ENCODE peak calls at places on chromosomes 6 and 20, in five cellular contexts. W, Q, R, E and K are unnamed samples.

GRCh38 chr6:168052291-168052891 is 26.6 kb downstream of the FRMD1 start:
- DNase-seq in W (no peak), Q (no peak), R (no peak), E (peak; percentile 85), K (no peak)

GRCh38 chr6:127459231-127459641 is at the start of gene KIAA0408:
- DNase-seq in W (peak; percentile 67), Q (no peak), R (no peak), E (no peak), K (peak; percentile 44)

GRCh38 chr6:43061861-43062260 is 2.4 kb downstream of the KLC4 start:
- DNase-seq in W (no peak), Q (no peak), R (no peak), E (no peak), K (no peak)

GRCh38 chr20:6299451-6299850 is 176.6 kb upstream of the FERMT1 start:
- DNase-seq in W (peak; percentile 44), Q (no peak), R (no peak), E (no peak), K (no peak)

GRCh38 chr6:107196143-107196542 is 80.8 kb upstream of the BEND3 start:
- DNase-seq in W (no peak), Q (no peak), R (no peak), E (no peak), K (no peak)

GRCh38 chr20:4519530-4519929 is 202.2 kb upstream of the PRND start:
- DNase-seq in W (peak; percentile 46), Q (no peak), R (peak; percentile 53), E (no peak), K (peak; percentile 37)

GRCh38 chr6:166411721-166412151 is 29.0 kb upstream of the MPC1 start:
- DNase-seq in W (no peak), Q (no peak), R (no peak), E (no peak), K (no peak)

GRCh38 chr20:48295445-48295903 is 510.2 kb upstream of the SULF2 start:
- DNase-seq in W (no peak), Q (peak; percentile 80), R (peak; percentile 18), E (no peak), K (peak; percentile 32)

GRCh38 chr6:11622156-11622555 is 84.6 kb downstream of the TMEM170B start:
- DNase-seq in W (no peak), Q (no peak), R (no peak), E (no peak), K (no peak)

GRCh38 chr6:134851548-134851947 is 98.4 kb downstream of the ALDH8A1 start:
- DNase-seq in W (no peak), Q (no peak), R (no peak), E (no peak), K (peak; percentile 14)

GRCh38 chr6:28534880-28535279 is 9.2 kb downstream of the GPX5 start:
- DNase-seq in W (no peak), Q (no peak), R (no peak), E (no peak), K (no peak)

GRCh38 chr6:119894801-119895200 is 545.2 kb upstream of the MAN1A1 start:
- DNase-seq in W (no peak), Q (no peak), R (no peak), E (no peak), K (peak; percentile 15)

GRCh38 chr6:39137235-39137634 is 22.2 kb upstream of the SAYSD1 start:
- DNase-seq in W (no peak), Q (no peak), R (peak; percentile 65), E (no peak), K (peak; percentile 82)

GRCh38 chr6:10510592-10511367 is 10.4 kb upstream of the GCNT2 start:
- DNase-seq in W (peak; percentile 80), Q (peak; percentile 62), R (peak; percentile 70), E (peak; percentile 78), K (peak; percentile 61)

GRCh38 chr6:100202417-100203194 is 208.6 kb upstream of the MCHR2 start:
- DNase-seq in W (no peak), Q (peak; percentile 40), R (no peak), E (no peak), K (no peak)

GRCh38 chr6:25334793-25335192 is 55.6 kb downstream of the CARMIL1 start:
- DNase-seq in W (no peak), Q (no peak), R (no peak), E (no peak), K (no peak)

GRCh38 chr6:64580346-64580745 is 944.7 kb downstream of the PHF3 start:
- DNase-seq in W (no peak), Q (no peak), R (no peak), E (no peak), K (no peak)

GRCh38 chr20:60062431-60063336 is 104.5 kb downstream of the CDH26 start:
- DNase-seq in W (no peak), Q (no peak), R (no peak), E (no peak), K (no peak)

DNA sequence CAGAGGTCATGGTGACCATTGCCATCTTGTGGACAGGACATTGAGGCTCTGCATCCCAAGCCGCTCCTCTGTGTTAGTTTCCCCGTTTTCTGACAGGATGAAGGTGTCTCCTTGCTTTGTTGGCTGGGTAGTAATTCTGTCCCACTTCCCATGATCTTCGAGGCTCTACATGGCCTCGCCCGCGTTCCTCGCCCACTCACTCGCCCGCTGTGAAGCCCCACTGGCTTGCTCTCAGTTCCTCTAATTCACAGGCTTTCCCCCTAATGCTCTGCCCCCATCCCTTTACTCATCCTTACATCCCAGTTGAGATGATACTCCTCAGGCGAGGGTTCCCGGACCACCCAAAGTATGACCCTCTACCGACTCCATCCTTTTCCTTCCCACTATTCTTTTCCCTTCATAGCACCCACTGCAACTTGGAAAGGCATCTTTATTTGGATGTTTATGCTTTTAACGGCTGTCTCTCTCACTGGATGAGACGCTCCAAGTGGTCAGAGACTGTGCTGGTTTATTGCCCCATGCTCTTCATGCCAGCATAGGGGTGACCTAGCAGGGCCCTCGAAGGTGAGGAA is 511 bp upstream of the SLC35B2 start:
- DNase-seq in W (no peak), Q (no peak), R (no peak), E (no peak), K (no peak)
- TF ChIP-seq CTCF in W (no peak), Q (no peak), R (no peak), E (no peak), K (no peak)

DNA sequence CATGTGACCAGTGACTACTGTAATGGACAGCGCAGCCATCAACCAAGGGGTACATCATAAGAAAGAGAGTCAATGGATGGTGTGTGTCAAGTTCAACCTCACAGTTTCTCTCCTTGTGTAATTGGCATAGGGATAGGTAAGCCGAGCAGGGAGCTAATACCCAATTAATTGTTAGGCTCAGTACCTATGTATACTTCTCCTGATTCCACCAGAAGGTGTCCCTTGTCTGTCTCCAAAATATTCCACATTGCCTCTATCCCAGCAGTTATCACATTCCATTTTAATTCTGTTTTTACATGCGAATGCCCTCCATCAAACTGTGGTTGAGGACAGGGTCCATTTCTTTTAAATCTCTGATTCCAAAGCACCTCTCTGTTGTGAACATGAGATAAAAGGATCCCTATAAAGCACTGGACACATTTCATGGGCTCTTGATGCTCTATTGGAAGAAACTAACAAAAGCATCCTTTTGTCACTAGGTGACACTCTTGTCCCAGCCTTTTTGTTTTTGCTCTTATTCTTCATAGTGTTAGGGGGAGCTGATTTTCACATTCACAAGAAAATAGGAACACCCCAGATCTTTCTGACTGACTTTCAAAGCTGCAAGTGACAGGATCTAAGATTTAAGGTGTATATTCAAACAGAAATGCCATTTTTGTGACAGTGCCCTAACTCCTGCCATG is 38.9 kb downstream of the FBXO9 start:
- DNase-seq in W (no peak), Q (no peak), R (no peak), E (no peak), K (no peak)
- TF ChIP-seq CTCF in W (no peak), Q (peak; percentile 36), R (no peak), E (no peak), K (no peak)

GRCh38 chr6:145508107-145508506 is 227.2 kb downstream of the EPM2A start:
- DNase-seq in W (no peak), Q (no peak), R (no peak), E (no peak), K (no peak)
- TF ChIP-seq CTCF in W (no peak), Q (no peak), R (no peak), E (no peak), K (no peak)

GRCh38 chr6:63571883-63572732 is at the start of the genes LOC128125822 and PTP4A1:
- DNase-seq in W (peak; percentile 99), Q (peak; percentile 60), R (peak; percentile 98), E (peak; percentile 99), K (peak; percentile 96)
- TF ChIP-seq CTCF in W (no peak), Q (no peak), R (no peak), E (peak; percentile 20), K (no peak)

DNA sequence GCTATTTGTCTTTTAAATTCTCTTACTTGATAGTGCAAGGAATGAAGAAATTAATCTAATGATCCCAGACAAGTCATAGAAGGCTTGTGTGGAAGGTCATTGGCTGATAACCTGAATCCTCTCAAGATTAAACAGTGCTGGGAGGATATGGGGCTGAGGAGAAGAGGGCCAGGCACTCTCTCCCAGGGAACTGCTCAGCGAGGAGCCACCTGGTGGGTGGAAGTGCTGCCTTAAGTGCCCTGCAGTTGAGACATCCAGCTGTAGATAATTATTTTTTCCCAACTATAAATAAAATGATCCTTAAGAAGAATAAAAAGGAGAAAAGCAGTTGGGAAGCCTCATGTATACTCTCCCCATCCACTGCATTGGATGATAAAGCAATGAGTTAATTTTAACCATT is 47.9 kb downstream of the BTBD3 start:
- DNase-seq in W (no peak), Q (no peak), R (no peak), E (no peak), K (no peak)
- TF ChIP-seq CTCF in W (no peak), Q (no peak), R (no peak), E (no peak), K (no peak)

GRCh38 chr6:30037182-30037788 is 23.8 kb upstream of the POLR1H start:
- DNase-seq in W (no peak), Q (peak; percentile 27), R (no peak), E (no peak), K (no peak)
- TF ChIP-seq CTCF in W (peak; percentile 41), Q (peak; percentile 42), R (peak; percentile 62), E (peak; percentile 29), K (peak; percentile 40)